ENCODE peak calls at places on chromosomes 3 and 15, in seven cellular contexts. E is stimulated activated naive B cell treated with anti-CD40 and anti-IgM and Interleukin-4, amounts not matched to agents 10 μg/mL and 1 μg/mL and 100 μg/mL, for 72 hours; B is stimulated activated CD4-positive, alpha-beta T cell treated with anti-CD3 and anti-CD28 coated beads, Interleukin-12 subunit alpha, Interleukin-12 subunit beta, amount 100 ng/mL, for 48 hours; U is cardiac fibroblast; X is activated CD4-positive, CD25-positive, alpha-beta regulatory T cell; C is activated T-cell treated with anti-CD3 and anti-CD28 coated beads, Interleukin-2, amount 50 U/mL, for 1 hour; M is HuH-7. I is an unnamed sample.

GRCh38 chr15:52717924-52718323 is 38.7 kb upstream of the ATOSA start:
- DNase-seq in E (no peak), B (no peak), U (no peak), X (no peak), C (no peak), M (no peak), I (no peak)

GRCh38 chr3:17740703-17741102 is 1.7 kb downstream of the TBC1D5 start:
- DNase-seq in E (no peak), B (no peak), U (peak), X (no peak), C (no peak), M (peak), I (no peak)

GRCh38 chr15:25175789-25176615 is 221.2 kb downstream of the SNRPN start:
- DNase-seq in E (no peak), B (no peak), U (no peak), X (no peak), C (peak), M (no peak), I (peak)

GRCh38 chr3:42557849-42558248 is 23.9 kb downstream of the SEC22C start:
- DNase-seq in E (no peak), B (no peak), U (no peak), X (no peak), C (no peak), M (no peak), I (no peak)

GRCh38 chr3:175255698-175256097 is 396.6 kb downstream of the NAALADL2 start:
- DNase-seq in E (no peak), B (no peak), U (peak), X (no peak), C (no peak), M (no peak), I (no peak)

GRCh38 chr3:156643729-156644389 is 30.5 kb upstream of the TIPARP start:
- DNase-seq in E (peak), B (peak), U (peak), X (no peak), C (no peak), M (no peak), I (no peak)

GRCh38 chr3:133940536-133940935 is 44.9 kb upstream of the RAB6B start:
- DNase-seq in E (no peak), B (no peak), U (no peak), X (no peak), C (no peak), M (no peak), I (no peak)

GRCh38 chr3:189563841-189564563 is 67.2 kb upstream of the TP63 start:
- DNase-seq in E (no peak), B (peak), U (peak), X (no peak), C (no peak), M (no peak), I (no peak)

GRCh38 chr3:155192957-155193746 is 100.3 kb downstream of the STRIT1 start:
- DNase-seq in E (no peak), B (no peak), U (no peak), X (no peak), C (no peak), M (no peak), I (no peak)

GRCh38 chr3:104908761-104909160 is 457.9 kb upstream of the ALCAM start:
- DNase-seq in E (no peak), B (no peak), U (no peak), X (no peak), C (no peak), M (no peak), I (no peak)

GRCh38 chr15:90035095-90035834 is 34.1 kb downstream of the ZNF710 start:
- DNase-seq in E (no peak), B (no peak), U (peak), X (no peak), C (no peak), M (peak), I (no peak)

GRCh38 chr15:70559840-70560239 is 203.5 kb downstream of the UACA start:
- DNase-seq in E (no peak), B (no peak), U (no peak), X (no peak), C (no peak), M (no peak), I (peak)